ENCODE peak calls at places on chromosome 6, in nine cellular contexts. N, Q, Y, V, C, U, J, X and D are unnamed samples.

GRCh38 chr6:131063028-131063763 is at the start of gene EPB41L2:
- DNase-seq in N (peak), V (no peak), C (peak), Y (peak), J (peak), X (no peak), Q (peak), U (peak), D (no peak)

GRCh38 chr6:139888691-139889122 is 514.3 kb upstream of the CITED2 start:
- DNase-seq in N (no peak), Q (no peak), Y (no peak), U (peak), J (no peak), V (no peak), C (no peak), X (no peak), D (no peak)

GRCh38 chr6:17042422-17043147 is 59.3 kb upstream of the STMND1 start:
- DNase-seq in N (no peak), X (peak), U (peak), Y (peak), J (no peak), V (no peak), C (peak), Q (no peak), D (no peak)

GRCh38 chr6:40276176-40276575 is 311.0 kb downstream of the LRFN2 start:
- DNase-seq in N (no peak), U (peak), X (no peak), Y (no peak), J (no peak), V (no peak), Q (no peak), C (no peak), D (no peak)

GRCh38 chr6:75467284-75467683 is 26.3 kb downstream of the FILIP1 start:
- DNase-seq in Y (no peak), X (no peak), U (no peak), Q (no peak), C (no peak), V (no peak), J (no peak), N (no peak), D (no peak)

GRCh38 chr6:112501705-112502104 is 154.6 kb downstream of the RFPL4B start:
- DNase-seq in U (no peak), Y (no peak), V (no peak), Q (no peak), C (no peak), X (peak), N (no peak), J (no peak), D (no peak)

GRCh38 chr6:76351275-76351674 is 278.8 kb upstream of the IMPG1 start:
- DNase-seq in C (no peak), U (peak), N (no peak), J (no peak), Q (no peak), X (no peak), V (no peak), Y (peak), D (no peak)

GRCh38 chr6:117992856-117993255 is 85.8 kb downstream of the SLC35F1 start:
- DNase-seq in C (no peak), X (peak), V (no peak), Q (no peak), J (no peak), N (no peak), Y (no peak), U (no peak), D (no peak)

GRCh38 chr6:34928695-34929094 is 39.6 kb downstream of the ANKS1A start:
- DNase-seq in Y (no peak), U (no peak), X (no peak), C (no peak), Q (no peak), N (no peak), J (no peak), V (no peak), D (no peak)

GRCh38 chr6:54971825-54972224 is 125.3 kb downstream of the FAM83B start:
- DNase-seq in X (no peak), J (no peak), V (no peak), C (no peak), N (no peak), Y (peak), Q (no peak), U (no peak), D (no peak)

GRCh38 chr6:133359256-133359655 is 118.1 kb downstream of the EYA4 start:
- DNase-seq in N (no peak), V (no peak), Q (no peak), U (peak), X (no peak), J (no peak), C (no peak), Y (no peak), D (no peak)

GRCh38 chr6:49551866-49552129 is 1.3 kb downstream of the C6orf141 start:
- DNase-seq in X (no peak), U (no peak), V (no peak), J (no peak), Y (no peak), C (no peak), N (no peak), Q (no peak), D (no peak)

GRCh38 chr6:5081955-5082354 is 3.2 kb upstream of the PPP1R3G start:
- DNase-seq in N (no peak), X (no peak), Y (peak), Q (no peak), V (no peak), U (no peak), C (no peak), J (no peak), D (no peak)

GRCh38 chr6:168162366-168162765 is 83.4 kb upstream of the FRMD1 start:
- DNase-seq in N (no peak), Y (no peak), V (peak), J (no peak), X (no peak), Q (no peak), C (no peak), U (no peak), D (no peak)

GRCh38 chr6:7693827-7694226 is 32.1 kb upstream of the BMP6 start:
- DNase-seq in Y (no peak), C (no peak), Q (no peak), N (no peak), U (no peak), J (no peak), X (no peak), V (no peak), D (no peak)

GRCh38 chr6:169101981-169102380 is 151.7 kb downstream of the THBS2 start:
- DNase-seq in Q (no peak), U (no peak), N (no peak), J (no peak), Y (no peak), C (peak), V (no peak), X (no peak), D (no peak)

GRCh38 chr6:29014729-29015608 is 9.9 kb upstream of the ZNF311 start:
- DNase-seq in X (no peak), U (no peak), V (no peak), J (no peak), C (no peak), Y (no peak), N (no peak), Q (no peak), D (no peak)